ENCODE peak calls at places on chromosomes 13 and 19, in seven cellular contexts. N is heart right ventricle, Q is tibial nerve, E is pancreas, R is PC-3, Z is ovary, L is cardiac muscle cell. X is an unnamed sample. For H3K36me3, the result is how much of the 10 kb centered on the place peaks cover.

GRCh38 chr19:19356500-19356899 is 35.9 kb downstream of the MAU2 start:
- DNase-seq in N (no peak), Q (no peak), E (no peak), R (no peak), Z (no peak), L (no peak), X (no peak)

GRCh38 chr19:42287017-42287825 is 14.7 kb upstream of the PRR19 start:
- DNase-seq in N (no peak), Q (no peak), E (no peak), R (no peak), Z (no peak), L (no peak), X (no peak)

GRCh38 chr13:49914947-49915346 is 21.2 kb downstream of the SPRYD7 start:
- DNase-seq in N (no peak), Q (no peak), E (no peak), R (no peak), Z (no peak), L (no peak), X (no peak)

GRCh38 chr19:40908981-40909380 is 26.9 kb upstream of the CYP2A7 start:
- DNase-seq in N (no peak), Q (no peak), E (no peak), R (peak), Z (peak), L (no peak), X (no peak)

GRCh38 chr19:19860756-19861390 is 4.8 kb upstream of the ZNF253 start:
- DNase-seq in N (no peak), Q (no peak), E (peak), R (no peak), Z (no peak), L (peak), X (no peak)

GRCh38 chr19:45905016-45905415 is 2.6 kb upstream of the MYPOP start:
- DNase-seq in N (no peak), Q (no peak), E (no peak), R (no peak), Z (no peak), L (no peak), X (no peak)

GRCh38 chr13:27622881-27623280 is 1.2 kb downstream of the POLR1D start:
- DNase-seq in N (no peak), Q (no peak), E (no peak), R (no peak), Z (no peak), L (no peak), X (no peak)

GRCh38 chr13:36344886-36345437 is 1.2 kb downstream of the SPART start:
- DNase-seq in N (no peak), Q (no peak), E (no peak), R (no peak), Z (no peak), L (peak), X (no peak)

GRCh38 chr19:18500820-18501219 is 21.1 kb downstream of the ELL start:
- DNase-seq in N (peak), Q (no peak), E (peak), R (no peak), Z (no peak), L (no peak), X (peak)

GRCh38 chr19:11652492-11652891 is 55.2 kb downstream of the ZNF627 start:
- DNase-seq in N (no peak), Q (no peak), E (no peak), R (no peak), Z (no peak), L (no peak), X (no peak)

GRCh38 chr19:13995017-13995728 is 10.9 kb downstream of the RFX1 start:
- DNase-seq in N (peak), Q (no peak), E (peak), R (peak), Z (no peak), L (peak), X (no peak)

GRCh38 chr13:93625536-93625935 is 398.9 kb downstream of the GPC6 start:
- DNase-seq in N (no peak), Q (no peak), E (no peak), R (no peak), Z (no peak), L (peak), X (no peak)

GRCh38 chr19:18495204-18495911 is 26.5 kb downstream of the ELL start:
- DNase-seq in N (no peak), Q (no peak), E (no peak), R (no peak), Z (no peak), L (no peak), X (no peak)

GRCh38 chr13:41588899-41589298 is 131.5 kb downstream of the RGCC start:
- DNase-seq in N (no peak), Q (no peak), E (no peak), R (peak), Z (no peak), L (peak), X (no peak)

GRCh38 chr13:70339738-70340137 is 231.5 kb upstream of the KLHL1 start:
- DNase-seq in N (no peak), Q (no peak), E (peak), R (peak), Z (no peak), L (no peak), X (no peak)

GRCh38 chr13:44867825-44868224 is 121.4 kb downstream of the NUFIP1 start:
- DNase-seq in N (no peak), Q (no peak), E (no peak), R (no peak), Z (no peak), L (peak), X (peak)

GRCh38 chr13:41004875-41005693 is 14.0 kb downstream of the ELF1 start:
- DNase-seq in N (no peak), Q (no peak), E (no peak), R (peak), Z (no peak), L (peak), X (no peak)

GRCh38 chr13:94239135-94239534 is 240.3 kb downstream of the DCT start:
- DNase-seq in N (no peak), Q (no peak), E (no peak), R (peak), Z (no peak), L (peak), X (no peak)

GRCh38 chr13:47326061-47326460 is 429.2 kb upstream of the HTR2A start:
- DNase-seq in N (no peak), Q (no peak), E (no peak), R (no peak), Z (no peak), L (peak), X (no peak)

GRCh38 chr13:110520431-110521295 is 40.9 kb downstream of the RAB20 start:
- DNase-seq in N (peak), Q (peak), E (peak), R (no peak), Z (peak), L (peak), X (peak)

GRCh38 chr13:34155931-34156607 is 338.1 kb downstream of the RFC3 start:
- DNase-seq in N (no peak), Q (no peak), E (no peak), R (peak), Z (no peak), L (peak), X (no peak)

GRCh38 chr13:113845055-113845454 is 18.8 kb downstream of the GAS6 start:
- DNase-seq in N (no peak), Q (no peak), E (peak), R (no peak), Z (peak), L (no peak), X (no peak)

GRCh38 chr13:45925151-45925550 is 73.6 kb upstream of the SIAH3 start:
- DNase-seq in N (no peak), Q (no peak), E (no peak), R (peak), Z (no peak), L (peak), X (peak)

GRCh38 chr19:55485439-55486011 is 537 bp downstream of the NAT14 start:
- DNase-seq in N (no peak), Q (no peak), E (no peak), R (no peak), Z (peak), L (no peak), X (no peak)

GRCh38 chr13:52454459-52454824 is 836 bp upstream of the CKAP2 start:
- DNase-seq in N (no peak), Q (no peak), E (no peak), R (peak), Z (no peak), L (no peak), X (no peak)

GRCh38 chr19:34667349-34668076 is 9.4 kb downstream of the SCGB2B2 start:
- DNase-seq in N (no peak), Q (no peak), E (no peak), R (peak), Z (no peak), L (peak), X (no peak)

GRCh38 chr19:52541608-52542007 is 14.1 kb downstream of the ZNF808 start:
- DNase-seq in N (no peak), Q (no peak), E (no peak), R (no peak), Z (no peak), L (no peak), X (no peak)

GRCh38 chr13:106804996-106805395 is 237.1 kb upstream of the ARGLU1 start:
- DNase-seq in N (no peak), Q (no peak), E (no peak), R (no peak), Z (no peak), L (no peak), X (no peak)

GRCh38 chr19:23070353-23070781 is 46.5 kb upstream of the ZNF730 start:
- DNase-seq in N (peak), Q (no peak), E (peak), R (no peak), Z (peak), L (peak), X (peak)

GRCh38 chr13:29454931-29455481 is 140.5 kb downstream of the SLC7A1 start:
- DNase-seq in N (no peak), Q (no peak), E (no peak), R (peak), Z (no peak), L (peak), X (no peak)

GRCh38 chr13:110838867-110839538 is 75.9 kb downstream of the ANKRD10 start:
- DNase-seq in N (no peak), Q (no peak), E (no peak), R (no peak), Z (no peak), L (no peak), X (no peak)

GRCh38 chr13:43805071-43805468 is 18.3 kb upstream of the ENOX1 start:
- DNase-seq in N (no peak), Q (no peak), E (no peak), R (peak), Z (no peak), L (peak), X (no peak)

GRCh38 chr13:20943519-20944012 is 41.0 kb upstream of the XPO4 start:
- DNase-seq in N (peak), Q (peak), E (peak), R (peak), Z (peak), L (peak), X (peak)

GRCh38 chr19:46513461-46514236 is 18.0 kb upstream of the PNMA8B start:
- DNase-seq in N (peak), Q (peak), E (peak), R (peak), Z (peak), L (peak), X (peak)

GRCh38 chr19:8184274-8184673 is 24.9 kb upstream of the CERS4 start:
- DNase-seq in N (no peak), Q (no peak), E (no peak), R (no peak), Z (no peak), L (no peak), X (no peak)

DNA sequence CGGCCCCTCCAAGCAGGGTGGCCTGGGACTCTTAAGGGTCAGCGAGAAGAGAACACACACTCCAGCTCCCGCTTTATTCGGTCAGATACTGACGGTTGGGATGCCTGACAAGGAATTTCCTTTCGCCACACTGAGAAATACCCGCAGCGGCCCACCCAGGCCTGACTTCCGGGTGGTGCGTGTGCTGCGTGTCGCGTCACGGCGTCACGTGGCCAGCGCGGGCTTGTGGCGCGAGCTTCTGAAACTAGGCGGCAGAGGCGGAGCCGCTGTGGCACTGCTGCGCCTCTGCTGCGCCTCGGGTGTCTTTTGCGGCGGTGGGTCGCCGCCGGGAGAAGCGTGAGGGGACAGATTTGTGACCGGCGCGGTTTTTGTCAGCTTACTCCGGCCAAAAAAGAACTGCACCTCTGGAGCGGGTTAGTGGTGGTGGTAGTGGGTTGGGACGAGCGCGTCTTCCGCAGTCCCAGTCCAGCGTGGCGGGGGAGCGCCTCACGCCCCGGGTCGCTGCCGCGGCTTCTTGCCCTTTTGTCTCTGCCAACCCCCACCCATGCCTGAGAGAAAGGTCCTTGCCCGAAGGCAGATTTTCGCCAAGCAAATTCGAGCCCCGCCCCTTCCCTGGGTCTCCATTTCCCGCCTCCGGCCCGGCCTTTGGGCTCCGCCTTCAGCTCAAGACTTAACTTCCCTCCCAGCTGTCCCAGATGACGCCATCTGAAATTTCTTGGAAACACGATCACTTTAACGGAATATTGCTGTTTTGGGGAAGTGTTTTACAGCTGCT is at the start of the genes BRCA2 and ZAR1L:
- DNase-seq in N (peak), Q (peak), E (peak), R (peak), Z (peak), L (peak), X (peak)
- TF ChIP-seq CTCF in N (no peak), Q (no peak), E (no peak), R (no peak), Z (no peak), L (no peak), X (peak)

GRCh38 chr19:17049711-17050280 is 23.2 kb upstream of the CPAMD8 start:
- DNase-seq in N (no peak), Q (no peak), E (no peak), R (peak), Z (no peak), L (peak), X (no peak)
- H3K36me3 ChIP-seq in N (half or more), Q (under half), E (under half), R (under half), Z (under half), L (under half), X (under half)

GRCh38 chr19:49684983-49685553 is 4.3 kb upstream of the ADM5 start:
- DNase-seq in N (no peak), Q (no peak), E (no peak), R (no peak), Z (no peak), L (no peak), X (no peak)

GRCh38 chr19:49682274-49682673 is 5.2 kb downstream of the PRMT1 start:
- DNase-seq in N (no peak), Q (no peak), E (no peak), R (no peak), Z (no peak), L (no peak), X (no peak)

GRCh38 chr19:49685845-49686332 is 3.5 kb upstream of the ADM5 start:
- DNase-seq in N (no peak), Q (no peak), E (no peak), R (no peak), Z (no peak), L (no peak), X (no peak)

GRCh38 chr19:49683814-49684250 is 5.6 kb upstream of the ADM5 start:
- DNase-seq in N (no peak), Q (no peak), E (no peak), R (no peak), Z (no peak), L (no peak), X (no peak)

DNA sequence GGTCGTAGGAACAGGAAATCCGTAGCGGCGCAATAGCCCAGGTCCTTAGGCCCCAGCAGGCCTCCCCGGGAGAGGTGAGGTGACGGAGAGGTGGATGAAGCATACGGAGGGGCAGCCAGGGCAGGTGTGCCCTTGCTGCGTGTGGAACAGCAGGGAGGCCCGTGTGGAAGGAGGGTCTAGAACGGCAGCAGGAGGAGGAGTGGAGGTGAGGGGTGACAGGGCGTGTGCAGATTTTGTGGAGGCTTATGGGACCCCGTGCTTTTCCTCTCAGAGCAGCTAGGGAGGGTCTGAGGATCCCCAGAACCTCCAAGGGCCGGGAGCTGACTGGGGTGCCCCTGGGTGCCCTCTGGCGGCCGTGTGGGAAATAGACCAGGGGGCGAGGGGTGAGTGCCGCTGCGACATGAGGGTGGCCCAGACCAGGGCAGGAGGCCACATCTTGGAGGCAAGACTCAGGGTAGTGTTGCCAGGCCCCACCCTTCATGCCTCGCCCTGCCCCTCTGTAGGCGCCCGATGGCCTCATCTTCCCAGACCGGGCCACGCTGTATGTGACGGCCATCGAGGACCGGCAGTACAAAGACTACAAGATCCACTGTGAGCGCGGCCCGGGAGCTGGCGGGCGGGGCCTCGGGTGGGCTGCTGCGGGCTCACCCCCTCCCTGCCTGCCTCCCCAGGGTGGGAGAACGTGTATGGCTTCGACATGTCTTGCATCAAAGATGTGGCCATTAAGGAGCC is 5.0 kb upstream of the ADM5 start:
- DNase-seq in N (no peak), Q (no peak), E (no peak), R (peak), Z (peak), L (no peak), X (no peak)
- TF ChIP-seq CTCF in N (peak), Q (no peak), E (peak), R (peak), Z (no peak), L (peak), X (peak)

GRCh38 chr13:112761701-112762689 is 72.2 kb downstream of the ATP11A start:
- DNase-seq in N (no peak), Q (no peak), E (peak), R (no peak), Z (no peak), L (peak), X (peak)

GRCh38 chr13:112759834-112760233 is 70.0 kb downstream of the ATP11A start:
- DNase-seq in N (no peak), Q (no peak), E (no peak), R (no peak), Z (no peak), L (no peak), X (no peak)

GRCh38 chr13:112760440-112760839 is 70.6 kb downstream of the ATP11A start:
- DNase-seq in N (no peak), Q (no peak), E (no peak), R (peak), Z (no peak), L (no peak), X (no peak)

GRCh38 chr13:112762690-112763080 is 72.8 kb downstream of the ATP11A start:
- DNase-seq in N (no peak), Q (no peak), E (no peak), R (no peak), Z (no peak), L (no peak), X (no peak)

GRCh38 chr13:112760931-112761330 is 71.1 kb downstream of the ATP11A start:
- DNase-seq in N (no peak), Q (no peak), E (no peak), R (no peak), Z (no peak), L (no peak), X (no peak)
- H3K36me3 ChIP-seq in N (under half), Q (under half), E (under half), R (under half), Z (under half), L (under half), X (under half)

GRCh38 chr13:24741016-24741662 is 22.8 kb upstream of the RNF17 start:
- DNase-seq in N (no peak), Q (no peak), E (no peak), R (no peak), Z (no peak), L (no peak), X (no peak)
- TF ChIP-seq CTCF in N (no peak), Q (no peak), E (no peak), R (no peak), Z (no peak), L (peak), X (no peak)

DNA sequence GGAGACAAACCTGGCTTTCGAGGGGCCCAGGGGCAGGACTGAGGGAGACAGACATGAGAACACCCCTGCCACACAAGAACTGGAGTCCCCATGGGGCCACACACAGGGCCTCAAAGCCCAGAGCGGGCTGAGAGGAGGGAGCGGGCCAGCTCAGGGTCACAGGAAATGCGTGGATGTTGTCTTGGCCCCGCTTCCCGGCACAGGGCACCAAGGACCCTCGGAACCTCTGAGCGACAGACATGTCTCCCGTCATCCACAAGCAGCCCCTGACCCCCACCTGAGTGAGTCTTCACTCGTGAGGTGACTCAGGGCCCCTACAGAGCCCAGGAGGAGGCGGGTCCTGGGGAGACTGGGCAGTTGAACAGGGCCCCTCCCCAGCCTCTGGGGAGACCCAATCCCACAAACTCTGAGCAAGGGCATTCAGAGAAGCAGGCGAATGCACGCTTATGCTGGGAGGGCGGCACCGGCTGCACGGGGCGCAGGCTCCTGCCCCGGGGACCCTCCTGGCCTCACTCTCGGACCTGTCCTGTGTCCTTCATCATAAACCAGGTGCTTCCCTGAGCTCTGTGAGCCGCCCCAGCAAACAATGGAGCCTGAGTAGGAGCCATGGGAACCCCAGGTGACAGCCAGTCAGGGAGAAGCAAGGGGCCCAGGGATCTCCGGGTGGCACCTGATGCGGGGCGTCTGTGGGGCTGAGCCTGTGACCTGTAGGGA is 20.1 kb downstream of the SGTA start:
- DNase-seq in N (no peak), Q (no peak), E (no peak), R (no peak), Z (no peak), L (no peak), X (no peak)
- H3K36me3 ChIP-seq in N (half or more), Q (under half), E (half or more), R (under half), Z (under half), L (under half), X (half or more)

DNA sequence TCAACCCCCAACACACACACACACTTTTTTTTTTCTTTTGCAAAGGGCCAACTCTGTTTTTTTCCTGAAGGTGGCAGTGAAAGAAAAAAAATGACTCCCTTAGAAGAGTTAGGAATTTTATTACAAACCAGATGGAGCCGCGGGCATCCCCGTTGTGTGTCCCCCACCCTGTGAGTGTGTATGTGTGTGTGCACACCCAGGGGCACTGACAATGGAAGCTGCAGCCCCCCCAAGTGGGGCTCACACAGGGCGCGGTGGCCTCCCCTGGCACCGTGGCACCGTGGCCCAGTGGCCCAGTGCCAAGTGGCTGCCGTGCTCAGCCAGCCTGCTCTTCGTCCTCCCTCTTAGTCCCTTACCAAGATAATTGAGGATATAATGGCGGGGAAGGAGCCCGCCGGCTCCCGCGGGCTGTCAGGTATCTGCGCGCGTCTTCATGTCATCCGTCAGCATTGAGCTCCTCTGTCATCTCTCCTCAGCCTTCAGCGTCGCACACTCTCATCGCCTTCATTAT is 314.1 kb downstream of the ZNF536 start:
- DNase-seq in N (no peak), Q (no peak), E (no peak), R (no peak), Z (peak), L (peak), X (no peak)
- TF ChIP-seq CTCF in N (no peak), Q (peak), E (no peak), R (peak), Z (no peak), L (peak), X (peak)

X was measured in right atrium auricular region.